ENCODE peak calls at places on chromosomes 16 and 17, in seven cellular contexts. One of them, this sample, is unnamed.
A peak's percentile ranks its signal among the peaks of the same experiment; 100 is the strongest.

GRCh38 chr17:3762922-3763776 is 37.8 kb downstream of the ITGAE start:
- DNase-seq in dorsolateral prefrontal cortex: no peak
- DNase-seq in cardiac muscle cell: no peak
- DNase-seq in body of pancreas: no peak
- DNase-seq in neural progenitor cell: no peak
- DNase-seq in CD4-positive, alpha-beta T cell: no peak
- DNase-seq in heart right ventricle: no peak
- DNase-seq in this sample: no peak

GRCh38 chr17:39231091-39231561 is 5.4 kb upstream of the STAC2 start:
- DNase-seq in dorsolateral prefrontal cortex: no peak
- DNase-seq in cardiac muscle cell: no peak
- DNase-seq in body of pancreas: no peak
- DNase-seq in neural progenitor cell: no peak
- DNase-seq in CD4-positive, alpha-beta T cell: no peak
- DNase-seq in heart right ventricle: no peak
- DNase-seq in this sample: no peak

GRCh38 chr17:36851230-36851629 is 86.0 kb upstream of the LHX1 start:
- DNase-seq in dorsolateral prefrontal cortex: no peak
- DNase-seq in cardiac muscle cell: no peak
- DNase-seq in body of pancreas: no peak
- DNase-seq in neural progenitor cell: no peak
- DNase-seq in CD4-positive, alpha-beta T cell: no peak
- DNase-seq in heart right ventricle: no peak
- DNase-seq in this sample: no peak

GRCh38 chr17:64107517-64108235 is 22.3 kb downstream of the ERN1 start:
- DNase-seq in dorsolateral prefrontal cortex: no peak
- DNase-seq in cardiac muscle cell: no peak
- DNase-seq in body of pancreas: peak; percentile 76
- DNase-seq in neural progenitor cell: no peak
- DNase-seq in CD4-positive, alpha-beta T cell: no peak
- DNase-seq in heart right ventricle: no peak
- DNase-seq in this sample: no peak

GRCh38 chr17:50642071-50642721 is 7.5 kb downstream of the ABCC3 start:
- DNase-seq in dorsolateral prefrontal cortex: no peak
- DNase-seq in cardiac muscle cell: no peak
- DNase-seq in body of pancreas: no peak
- DNase-seq in neural progenitor cell: no peak
- DNase-seq in CD4-positive, alpha-beta T cell: no peak
- DNase-seq in heart right ventricle: no peak
- DNase-seq in this sample: no peak

GRCh38 chr17:7843536-7844291 is 9.7 kb downstream of the KDM6B start:
- DNase-seq in dorsolateral prefrontal cortex: peak; percentile 58
- DNase-seq in cardiac muscle cell: peak; percentile 92
- DNase-seq in body of pancreas: peak; percentile 92
- DNase-seq in neural progenitor cell: peak; percentile 96
- DNase-seq in CD4-positive, alpha-beta T cell: peak; percentile 84
- DNase-seq in heart right ventricle: peak; percentile 85
- DNase-seq in this sample: peak; percentile 83

GRCh38 chr17:41494524-41494923 is 4.8 kb upstream of the KRT36 start:
- DNase-seq in dorsolateral prefrontal cortex: no peak
- DNase-seq in cardiac muscle cell: no peak
- DNase-seq in body of pancreas: no peak
- DNase-seq in neural progenitor cell: no peak
- DNase-seq in CD4-positive, alpha-beta T cell: no peak
- DNase-seq in heart right ventricle: no peak
- DNase-seq in this sample: no peak

GRCh38 chr17:58786586-58787295 is 31.1 kb downstream of the PPM1E start:
- DNase-seq in dorsolateral prefrontal cortex: no peak
- DNase-seq in cardiac muscle cell: no peak
- DNase-seq in body of pancreas: peak; percentile 36
- DNase-seq in neural progenitor cell: no peak
- DNase-seq in CD4-positive, alpha-beta T cell: no peak
- DNase-seq in heart right ventricle: no peak
- DNase-seq in this sample: no peak

DNA sequence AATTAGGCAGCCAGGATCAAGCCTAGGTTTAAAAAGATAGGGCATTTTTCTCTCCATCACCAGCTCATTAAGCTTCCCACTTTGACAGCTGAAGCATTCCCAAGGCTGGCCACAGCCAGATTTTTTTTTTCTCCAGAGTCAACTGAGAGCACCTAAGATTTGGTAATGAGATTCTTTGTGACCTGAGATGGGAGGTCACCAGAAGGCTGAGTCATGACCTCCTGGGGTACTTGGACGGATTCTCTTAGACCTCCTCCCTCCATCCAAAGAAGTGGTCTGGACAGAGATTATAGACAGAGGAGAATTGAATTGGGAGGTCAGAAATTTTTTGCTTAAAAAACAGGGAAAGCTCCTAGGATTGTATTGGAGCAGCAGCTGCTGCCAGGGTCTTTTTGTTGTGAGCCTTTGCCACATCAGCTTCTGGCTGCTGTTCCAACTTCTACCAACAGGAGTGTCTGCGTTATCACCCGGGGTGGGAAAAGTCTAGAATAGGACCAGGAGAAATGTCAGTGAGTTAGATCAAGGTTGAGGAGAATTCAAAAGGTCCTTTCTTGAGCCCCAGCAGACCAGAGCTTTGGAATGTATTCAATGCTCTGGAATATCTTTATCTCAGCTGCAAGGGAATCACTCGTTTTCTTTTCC is 221.2 kb upstream of the N4BP1 start:
- DNase-seq in dorsolateral prefrontal cortex: no peak
- DNase-seq in cardiac muscle cell: peak; percentile 27
- DNase-seq in body of pancreas: no peak
- DNase-seq in neural progenitor cell: peak; percentile 54
- DNase-seq in CD4-positive, alpha-beta T cell: no peak
- DNase-seq in heart right ventricle: no peak
- DNase-seq in this sample: peak; percentile 21
- TF ChIP-seq CTCF in dorsolateral prefrontal cortex: no peak
- TF ChIP-seq CTCF in cardiac muscle cell: no peak
- TF ChIP-seq CTCF in body of pancreas: no peak
- TF ChIP-seq CTCF in neural progenitor cell: peak; percentile 59
- TF ChIP-seq CTCF in CD4-positive, alpha-beta T cell: no peak
- TF ChIP-seq CTCF in heart right ventricle: peak; percentile 15
- TF ChIP-seq CTCF in this sample: peak; percentile 51

DNA sequence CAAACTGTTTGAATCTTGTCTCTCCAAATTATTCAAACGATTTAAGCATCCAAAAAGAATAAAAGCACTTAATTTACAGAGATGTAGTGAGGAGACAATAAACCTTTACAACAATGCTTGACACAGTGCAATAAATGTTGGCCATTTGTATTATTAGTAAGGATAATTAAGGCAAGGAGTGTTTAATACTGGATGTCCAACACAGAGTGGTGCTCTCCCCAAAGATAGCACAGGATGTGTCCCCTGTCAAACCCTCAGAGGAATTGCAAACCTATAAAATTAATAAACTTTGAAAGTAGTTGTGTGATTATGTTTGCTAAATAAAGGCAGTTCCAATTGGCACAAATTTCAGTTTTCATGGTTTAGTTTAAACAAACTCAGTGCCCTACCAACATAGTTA is 253.0 kb upstream of the AXIN2 start:
- DNase-seq in dorsolateral prefrontal cortex: no peak
- DNase-seq in cardiac muscle cell: no peak
- DNase-seq in body of pancreas: no peak
- DNase-seq in neural progenitor cell: no peak
- DNase-seq in CD4-positive, alpha-beta T cell: no peak
- DNase-seq in heart right ventricle: no peak
- DNase-seq in this sample: no peak
- TF ChIP-seq CTCF in dorsolateral prefrontal cortex: no peak
- TF ChIP-seq CTCF in cardiac muscle cell: no peak
- TF ChIP-seq CTCF in body of pancreas: no peak
- TF ChIP-seq CTCF in neural progenitor cell: no peak
- TF ChIP-seq CTCF in CD4-positive, alpha-beta T cell: no peak
- TF ChIP-seq CTCF in heart right ventricle: no peak
- TF ChIP-seq CTCF in this sample: no peak

GRCh38 chr16:745739-746138 is 4.9 kb upstream of the CIAO3 start:
- DNase-seq in dorsolateral prefrontal cortex: no peak
- DNase-seq in cardiac muscle cell: peak; percentile 65
- DNase-seq in body of pancreas: no peak
- DNase-seq in neural progenitor cell: peak; percentile 86
- DNase-seq in CD4-positive, alpha-beta T cell: no peak
- DNase-seq in heart right ventricle: no peak
- DNase-seq in this sample: peak; percentile 73
- TF ChIP-seq CTCF in dorsolateral prefrontal cortex: no peak
- TF ChIP-seq CTCF in cardiac muscle cell: peak; percentile 15
- TF ChIP-seq CTCF in body of pancreas: peak; percentile 14
- TF ChIP-seq CTCF in neural progenitor cell: peak; percentile 78
- TF ChIP-seq CTCF in CD4-positive, alpha-beta T cell: no peak
- TF ChIP-seq CTCF in heart right ventricle: no peak
- TF ChIP-seq CTCF in this sample: peak; percentile 58

DNA sequence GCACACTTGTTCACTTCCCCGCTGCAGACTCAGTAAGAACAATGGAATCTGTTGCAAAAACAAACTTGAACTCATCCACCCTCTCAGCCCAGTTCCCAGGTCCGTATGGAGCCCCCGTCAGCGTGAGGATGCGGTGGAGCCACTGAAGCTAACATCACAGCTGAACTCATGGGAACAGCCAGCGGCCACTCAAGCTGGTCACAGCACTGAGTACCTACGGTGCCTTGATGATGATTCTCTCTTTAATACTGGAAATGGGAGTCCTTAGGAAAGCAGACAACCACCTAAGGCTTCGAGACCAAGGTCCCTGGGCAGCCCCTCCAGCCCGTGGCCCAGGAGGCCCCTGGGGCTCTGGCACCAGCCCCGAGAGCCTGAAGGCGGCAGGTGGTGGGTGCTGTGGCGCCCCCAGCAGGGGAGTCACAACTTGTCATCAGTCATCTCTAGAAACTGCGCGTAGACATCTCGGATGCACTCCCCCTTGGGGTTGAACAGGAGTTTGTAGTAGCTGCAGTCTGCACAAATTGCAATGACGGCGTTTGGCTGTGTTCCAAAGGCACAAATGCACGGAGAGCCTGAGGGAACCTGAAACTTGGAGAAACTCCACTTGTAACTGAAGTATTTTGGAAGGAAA is 31.0 kb upstream of the RHOT1 start:
- DNase-seq in dorsolateral prefrontal cortex: no peak
- DNase-seq in cardiac muscle cell: peak; percentile 22
- DNase-seq in body of pancreas: peak; percentile 31
- DNase-seq in neural progenitor cell: peak; percentile 60
- DNase-seq in CD4-positive, alpha-beta T cell: peak; percentile 5
- DNase-seq in heart right ventricle: peak; percentile 70
- DNase-seq in this sample: no peak
- TF ChIP-seq CTCF in dorsolateral prefrontal cortex: peak; percentile 28
- TF ChIP-seq CTCF in cardiac muscle cell: peak; percentile 48
- TF ChIP-seq CTCF in body of pancreas: no peak
- TF ChIP-seq CTCF in neural progenitor cell: peak; percentile 61
- TF ChIP-seq CTCF in CD4-positive, alpha-beta T cell: no peak
- TF ChIP-seq CTCF in heart right ventricle: peak; percentile 37
- TF ChIP-seq CTCF in this sample: no peak

GRCh38 chr16:23182675-23183485 is at the start of gene SCNN1G:
- DNase-seq in dorsolateral prefrontal cortex: no peak
- DNase-seq in cardiac muscle cell: peak; percentile 39
- DNase-seq in body of pancreas: no peak
- DNase-seq in neural progenitor cell: peak; percentile 55
- DNase-seq in CD4-positive, alpha-beta T cell: no peak
- DNase-seq in heart right ventricle: no peak
- DNase-seq in this sample: peak; percentile 62
- TF ChIP-seq CTCF in dorsolateral prefrontal cortex: peak; percentile 41
- TF ChIP-seq CTCF in cardiac muscle cell: no peak
- TF ChIP-seq CTCF in body of pancreas: no peak
- TF ChIP-seq CTCF in neural progenitor cell: peak; percentile 22
- TF ChIP-seq CTCF in CD4-positive, alpha-beta T cell: peak; percentile 41
- TF ChIP-seq CTCF in heart right ventricle: peak; percentile 40
- TF ChIP-seq CTCF in this sample: peak; percentile 46